ENCODE peak calls at places on chromosomes 5 and 9, in ten cellular contexts. L, C, K, E, Z, Q, R, I, S and V are unnamed samples.
A peak's percentile ranks its signal among the peaks of the same experiment; 100 is the strongest.

GRCh38 chr9:127805620-127806019 is 2.9 kb downstream of the FPGS start:
- DNase-seq in L (no peak), C (no peak), K (no peak), E (no peak), Z (no peak), Q (no peak), R (no peak), I (peak; percentile 56), S (no peak), V (no peak)

GRCh38 chr5:127878174-127878750 is 175.1 kb downstream of the CCDC192 start:
- DNase-seq in L (no peak), C (no peak), K (peak; percentile 19), E (peak; percentile 59), Z (peak; percentile 20), Q (no peak), R (peak; percentile 47), I (no peak), S (peak; percentile 80), V (no peak)

GRCh38 chr5:4480528-4481404 is 659.4 kb upstream of the ADAMTS16 start:
- DNase-seq in L (no peak), C (no peak), K (no peak), E (no peak), Z (no peak), Q (no peak), R (no peak), I (no peak), S (no peak), V (no peak)

GRCh38 chr9:109771796-109772525 is 8.0 kb upstream of the PALM2AKAP2 start:
- DNase-seq in L (no peak), C (no peak), K (no peak), E (no peak), Z (no peak), Q (no peak), R (peak; percentile 52), I (no peak), S (no peak), V (no peak)

GRCh38 chr5:107231191-107231590 is 439.5 kb downstream of the EFNA5 start:
- DNase-seq in L (no peak), C (no peak), K (no peak), E (no peak), Z (no peak), Q (no peak), R (no peak), I (no peak), S (no peak), V (no peak)

GRCh38 chr5:150573216-150573615 is 65.3 kb downstream of the NDST1 start:
- DNase-seq in L (no peak), C (no peak), K (no peak), E (no peak), Z (no peak), Q (no peak), R (no peak), I (peak; percentile 22), S (no peak), V (peak; percentile 19)

GRCh38 chr5:136174021-136174659 is 18.8 kb downstream of the SMIM32 start:
- DNase-seq in L (no peak), C (no peak), K (peak; percentile 43), E (peak; percentile 50), Z (peak; percentile 61), Q (no peak), R (peak; percentile 75), I (no peak), S (peak; percentile 50), V (no peak)

GRCh38 chr9:36566813-36567217 is 5.9 kb upstream of the MELK start:
- DNase-seq in L (no peak), C (no peak), K (no peak), E (peak; percentile 65), Z (peak; percentile 93), Q (no peak), R (peak; percentile 73), I (no peak), S (peak; percentile 32), V (no peak)

GRCh38 chr9:87141124-87141523 is 193.8 kb upstream of the GAS1 start:
- DNase-seq in L (no peak), C (no peak), K (no peak), E (no peak), Z (no peak), Q (no peak), R (no peak), I (no peak), S (no peak), V (no peak)

GRCh38 chr9:36486454-36486932 is 86.2 kb upstream of the MELK start:
- DNase-seq in L (peak; percentile 8), C (no peak), K (peak; percentile 26), E (peak; percentile 35), Z (no peak), Q (no peak), R (peak; percentile 17), I (no peak), S (no peak), V (no peak)

GRCh38 chr5:172530835-172531703 is 76.7 kb upstream of the SH3PXD2B start:
- DNase-seq in L (no peak), C (no peak), K (peak; percentile 38), E (no peak), Z (no peak), Q (no peak), R (no peak), I (no peak), S (no peak), V (peak; percentile 61)

GRCh38 chr5:115962239-115962564 is at the start of gene LVRN:
- DNase-seq in L (no peak), C (no peak), K (no peak), E (no peak), Z (no peak), Q (no peak), R (no peak), I (no peak), S (no peak), V (peak; percentile 61)

GRCh38 chr5:77120086-77120485 is 33.0 kb upstream of the ZBED3 start:
- DNase-seq in L (no peak), C (no peak), K (no peak), E (no peak), Z (no peak), Q (no peak), R (no peak), I (no peak), S (no peak), V (no peak)

GRCh38 chr5:101977729-101978345 is 318.2 kb downstream of the SLCO4C1 start:
- DNase-seq in L (no peak), C (no peak), K (peak; percentile 50), E (peak; percentile 11), Z (peak; percentile 38), Q (peak; percentile 6), R (peak; percentile 35), I (no peak), S (peak; percentile 75), V (no peak)

GRCh38 chr5:96763012-96763411 is 44.7 kb downstream of the ERAP1 start:
- DNase-seq in L (no peak), C (no peak), K (no peak), E (no peak), Z (no peak), Q (no peak), R (peak; percentile 36), I (no peak), S (no peak), V (no peak)

GRCh38 chr5:179906294-179906794 is 1.4 kb downstream of the TBC1D9B start:
- DNase-seq in L (no peak), C (no peak), K (no peak), E (no peak), Z (peak; percentile 37), Q (no peak), R (no peak), I (no peak), S (no peak), V (no peak)

GRCh38 chr9:95533996-95534680 is 17.4 kb upstream of the PTCH1 start:
- DNase-seq in L (no peak), C (no peak), K (no peak), E (no peak), Z (no peak), Q (no peak), R (no peak), I (no peak), S (no peak), V (no peak)